ENCODE peak calls at places on chromosomes 6 and 20, in six cellular contexts. One of them, this sample, is unnamed.

GRCh38 chr6:147664092-147664491 is 155.6 kb downstream of the SAMD5 start:
- DNase-seq in OCI-LY7: no peak
- DNase-seq in mesothelial cell of epicardium: no peak
- DNase-seq in B cell: no peak
- DNase-seq in GM13977: no peak
- DNase-seq in colonic mucosa: no peak
- DNase-seq in this sample: no peak

GRCh38 chr6:28803337-28803709 is 120.5 kb downstream of the TRIM27 start:
- DNase-seq in OCI-LY7: no peak
- DNase-seq in mesothelial cell of epicardium: no peak
- DNase-seq in B cell: no peak
- DNase-seq in GM13977: no peak
- DNase-seq in colonic mucosa: no peak
- DNase-seq in this sample: no peak

GRCh38 chr6:142666599-142667185 is 278.3 kb downstream of the HIVEP2 start:
- DNase-seq in OCI-LY7: no peak
- DNase-seq in mesothelial cell of epicardium: no peak
- DNase-seq in B cell: no peak
- DNase-seq in GM13977: no peak
- DNase-seq in colonic mucosa: no peak
- DNase-seq in this sample: no peak

GRCh38 chr6:117078624-117079023 is 186.7 kb upstream of the VGLL2 start:
- DNase-seq in OCI-LY7: no peak
- DNase-seq in mesothelial cell of epicardium: no peak
- DNase-seq in B cell: no peak
- DNase-seq in GM13977: no peak
- DNase-seq in colonic mucosa: peak; percentile 45
- DNase-seq in this sample: no peak

GRCh38 chr20:8385247-8385646 is 253.2 kb downstream of the PLCB1 start:
- DNase-seq in OCI-LY7: peak; percentile 43
- DNase-seq in mesothelial cell of epicardium: no peak
- DNase-seq in B cell: no peak
- DNase-seq in GM13977: no peak
- DNase-seq in colonic mucosa: no peak
- DNase-seq in this sample: no peak

GRCh38 chr6:99143108-99143828 is 195.5 kb upstream of the FBXL4 start:
- DNase-seq in OCI-LY7: no peak
- DNase-seq in mesothelial cell of epicardium: no peak
- DNase-seq in B cell: no peak
- DNase-seq in GM13977: no peak
- DNase-seq in colonic mucosa: no peak
- DNase-seq in this sample: no peak

GRCh38 chr6:2222275-2222842 is 23.0 kb downstream of the GMDS start:
- DNase-seq in OCI-LY7: no peak
- DNase-seq in mesothelial cell of epicardium: no peak
- DNase-seq in B cell: no peak
- DNase-seq in GM13977: no peak
- DNase-seq in colonic mucosa: no peak
- DNase-seq in this sample: no peak

GRCh38 chr20:62274332-62275262 is 28.2 kb upstream of the ADRM1 start:
- DNase-seq in OCI-LY7: no peak
- DNase-seq in mesothelial cell of epicardium: no peak
- DNase-seq in B cell: peak; percentile 45
- DNase-seq in GM13977: no peak
- DNase-seq in colonic mucosa: no peak
- DNase-seq in this sample: no peak

GRCh38 chr20:31505903-31506302 is 8.3 kb upstream of the HM13 start:
- DNase-seq in OCI-LY7: no peak
- DNase-seq in mesothelial cell of epicardium: no peak
- DNase-seq in B cell: no peak
- DNase-seq in GM13977: no peak
- DNase-seq in colonic mucosa: no peak
- DNase-seq in this sample: no peak

GRCh38 chr6:160004419-160005160 is 35.7 kb downstream of the IGF2R start:
- DNase-seq in OCI-LY7: no peak
- DNase-seq in mesothelial cell of epicardium: no peak
- DNase-seq in B cell: no peak
- DNase-seq in GM13977: no peak
- DNase-seq in colonic mucosa: no peak
- DNase-seq in this sample: no peak

GRCh38 chr6:135624402-135625297 is 127.1 kb upstream of the AHI1 start:
- DNase-seq in OCI-LY7: no peak
- DNase-seq in mesothelial cell of epicardium: no peak
- DNase-seq in B cell: no peak
- DNase-seq in GM13977: no peak
- DNase-seq in colonic mucosa: no peak
- DNase-seq in this sample: no peak

GRCh38 chr6:99446076-99446475 is 21.0 kb upstream of the PNISR start:
- DNase-seq in OCI-LY7: no peak
- DNase-seq in mesothelial cell of epicardium: no peak
- DNase-seq in B cell: no peak
- DNase-seq in GM13977: no peak
- DNase-seq in colonic mucosa: no peak
- DNase-seq in this sample: no peak

GRCh38 chr6:38279423-38279822 is 360.3 kb downstream of the BTBD9 start:
- DNase-seq in OCI-LY7: no peak
- DNase-seq in mesothelial cell of epicardium: no peak
- DNase-seq in B cell: no peak
- DNase-seq in GM13977: no peak
- DNase-seq in colonic mucosa: no peak
- DNase-seq in this sample: no peak

GRCh38 chr6:45538636-45539035 is 160.9 kb upstream of the SUPT3H start:
- DNase-seq in OCI-LY7: no peak
- DNase-seq in mesothelial cell of epicardium: no peak
- DNase-seq in B cell: no peak
- DNase-seq in GM13977: no peak
- DNase-seq in colonic mucosa: no peak
- DNase-seq in this sample: no peak

GRCh38 chr6:43250992-43251373 is 7.7 kb downstream of the TTBK1 start:
- DNase-seq in OCI-LY7: no peak
- DNase-seq in mesothelial cell of epicardium: no peak
- DNase-seq in B cell: no peak
- DNase-seq in GM13977: no peak
- DNase-seq in colonic mucosa: peak; percentile 61
- DNase-seq in this sample: no peak

GRCh38 chr20:25496968-25497401 is 88.3 kb downstream of the NINL start:
- DNase-seq in OCI-LY7: no peak
- DNase-seq in mesothelial cell of epicardium: no peak
- DNase-seq in B cell: no peak
- DNase-seq in GM13977: no peak
- DNase-seq in colonic mucosa: no peak
- DNase-seq in this sample: no peak

GRCh38 chr6:144710207-144710606 is 425.1 kb downstream of the UTRN start:
- DNase-seq in OCI-LY7: no peak
- DNase-seq in mesothelial cell of epicardium: no peak
- DNase-seq in B cell: no peak
- DNase-seq in GM13977: no peak
- DNase-seq in colonic mucosa: no peak
- DNase-seq in this sample: no peak

GRCh38 chr6:25449774-25450173 is 170.6 kb downstream of the CARMIL1 start:
- DNase-seq in OCI-LY7: no peak
- DNase-seq in mesothelial cell of epicardium: no peak
- DNase-seq in B cell: no peak
- DNase-seq in GM13977: no peak
- DNase-seq in colonic mucosa: no peak
- DNase-seq in this sample: no peak

GRCh38 chr20:32386091-32386490 is 28.0 kb downstream of the ASXL1 start:
- DNase-seq in OCI-LY7: no peak
- DNase-seq in mesothelial cell of epicardium: no peak
- DNase-seq in B cell: no peak
- DNase-seq in GM13977: no peak
- DNase-seq in colonic mucosa: no peak
- DNase-seq in this sample: no peak

GRCh38 chr6:158028421-158028820 is 46.8 kb downstream of the SYNJ2 start:
- DNase-seq in OCI-LY7: no peak
- DNase-seq in mesothelial cell of epicardium: no peak
- DNase-seq in B cell: no peak
- DNase-seq in GM13977: no peak
- DNase-seq in colonic mucosa: no peak
- DNase-seq in this sample: no peak

GRCh38 chr6:153435787-153436186 is 304.7 kb upstream of the RGS17 start:
- DNase-seq in OCI-LY7: no peak
- DNase-seq in mesothelial cell of epicardium: no peak
- DNase-seq in B cell: no peak
- DNase-seq in GM13977: no peak
- DNase-seq in colonic mucosa: no peak
- DNase-seq in this sample: no peak

GRCh38 chr6:166932116-166932515 is 24.2 kb downstream of the RNASET2 start:
- DNase-seq in OCI-LY7: no peak
- DNase-seq in mesothelial cell of epicardium: no peak
- DNase-seq in B cell: no peak
- DNase-seq in GM13977: no peak
- DNase-seq in colonic mucosa: no peak
- DNase-seq in this sample: no peak

GRCh38 chr20:50848341-50848808 is 53.5 kb downstream of the BCAS4 start:
- DNase-seq in OCI-LY7: peak; percentile 45
- DNase-seq in mesothelial cell of epicardium: no peak
- DNase-seq in B cell: no peak
- DNase-seq in GM13977: no peak
- DNase-seq in colonic mucosa: no peak
- DNase-seq in this sample: no peak

GRCh38 chr6:68634503-68635411 is at the start of gene ADGRB3:
- DNase-seq in OCI-LY7: no peak
- DNase-seq in mesothelial cell of epicardium: peak; percentile 83
- DNase-seq in B cell: peak; percentile 35
- DNase-seq in GM13977: peak; percentile 77
- DNase-seq in colonic mucosa: peak; percentile 62
- DNase-seq in this sample: peak; percentile 58

GRCh38 chr20:10040070-10040970 is 5.5 kb downstream of the ANKEF1 start:
- DNase-seq in OCI-LY7: no peak
- DNase-seq in mesothelial cell of epicardium: no peak
- DNase-seq in B cell: no peak
- DNase-seq in GM13977: no peak
- DNase-seq in colonic mucosa: no peak
- DNase-seq in this sample: no peak

GRCh38 chr6:104754788-104755409 is 104.8 kb downstream of the HACE1 start:
- DNase-seq in OCI-LY7: no peak
- DNase-seq in mesothelial cell of epicardium: no peak
- DNase-seq in B cell: no peak
- DNase-seq in GM13977: no peak
- DNase-seq in colonic mucosa: no peak
- DNase-seq in this sample: no peak

GRCh38 chr6:90434096-90434495 is 137.5 kb upstream of the BACH2 start:
- DNase-seq in OCI-LY7: no peak
- DNase-seq in mesothelial cell of epicardium: no peak
- DNase-seq in B cell: no peak
- DNase-seq in GM13977: no peak
- DNase-seq in colonic mucosa: no peak
- DNase-seq in this sample: no peak
- TF ChIP-seq CTCF in OCI-LY7: no peak
- TF ChIP-seq CTCF in mesothelial cell of epicardium: no peak
- TF ChIP-seq CTCF in B cell: no peak
- TF ChIP-seq CTCF in GM13977: no peak
- TF ChIP-seq CTCF in colonic mucosa: no peak
- TF ChIP-seq CTCF in this sample: no peak

GRCh38 chr20:54193817-54194216 is 14.1 kb upstream of the PFDN4 start:
- DNase-seq in OCI-LY7: no peak
- DNase-seq in mesothelial cell of epicardium: no peak
- DNase-seq in B cell: no peak
- DNase-seq in GM13977: no peak
- DNase-seq in colonic mucosa: no peak
- DNase-seq in this sample: no peak

GRCh38 chr20:54194724-54195438 is 13.0 kb upstream of the PFDN4 start:
- DNase-seq in OCI-LY7: no peak
- DNase-seq in mesothelial cell of epicardium: no peak
- DNase-seq in B cell: no peak
- DNase-seq in GM13977: no peak
- DNase-seq in colonic mucosa: no peak
- DNase-seq in this sample: no peak

GRCh38 chr20:54199283-54199682 is 8.6 kb upstream of the PFDN4 start:
- DNase-seq in OCI-LY7: no peak
- DNase-seq in mesothelial cell of epicardium: no peak
- DNase-seq in B cell: no peak
- DNase-seq in GM13977: no peak
- DNase-seq in colonic mucosa: no peak
- DNase-seq in this sample: no peak

GRCh38 chr20:54197621-54198604 is 10.0 kb upstream of the PFDN4 start:
- DNase-seq in OCI-LY7: peak; percentile 21
- DNase-seq in mesothelial cell of epicardium: no peak
- DNase-seq in B cell: no peak
- DNase-seq in GM13977: no peak
- DNase-seq in colonic mucosa: no peak
- DNase-seq in this sample: no peak

GRCh38 chr20:54195483-54196472 is 12.1 kb upstream of the PFDN4 start:
- DNase-seq in OCI-LY7: peak; percentile 18
- DNase-seq in mesothelial cell of epicardium: no peak
- DNase-seq in B cell: no peak
- DNase-seq in GM13977: no peak
- DNase-seq in colonic mucosa: no peak
- DNase-seq in this sample: no peak
- TF ChIP-seq CTCF in OCI-LY7: no peak
- TF ChIP-seq CTCF in mesothelial cell of epicardium: no peak
- TF ChIP-seq CTCF in B cell: no peak
- TF ChIP-seq CTCF in GM13977: no peak
- TF ChIP-seq CTCF in colonic mucosa: no peak
- TF ChIP-seq CTCF in this sample: no peak

GRCh38 chr20:2022163-2022562 is 28.3 kb upstream of the PDYN start:
- DNase-seq in OCI-LY7: no peak
- DNase-seq in mesothelial cell of epicardium: no peak
- DNase-seq in B cell: no peak
- DNase-seq in GM13977: no peak
- DNase-seq in colonic mucosa: no peak
- DNase-seq in this sample: no peak

GRCh38 chr20:2026004-2026403 is 32.1 kb upstream of the PDYN start:
- DNase-seq in OCI-LY7: no peak
- DNase-seq in mesothelial cell of epicardium: no peak
- DNase-seq in B cell: no peak
- DNase-seq in GM13977: no peak
- DNase-seq in colonic mucosa: no peak
- DNase-seq in this sample: no peak

GRCh38 chr20:2026514-2026913 is 32.7 kb upstream of the PDYN start:
- DNase-seq in OCI-LY7: peak; percentile 8
- DNase-seq in mesothelial cell of epicardium: no peak
- DNase-seq in B cell: no peak
- DNase-seq in GM13977: no peak
- DNase-seq in colonic mucosa: no peak
- DNase-seq in this sample: no peak

DNA sequence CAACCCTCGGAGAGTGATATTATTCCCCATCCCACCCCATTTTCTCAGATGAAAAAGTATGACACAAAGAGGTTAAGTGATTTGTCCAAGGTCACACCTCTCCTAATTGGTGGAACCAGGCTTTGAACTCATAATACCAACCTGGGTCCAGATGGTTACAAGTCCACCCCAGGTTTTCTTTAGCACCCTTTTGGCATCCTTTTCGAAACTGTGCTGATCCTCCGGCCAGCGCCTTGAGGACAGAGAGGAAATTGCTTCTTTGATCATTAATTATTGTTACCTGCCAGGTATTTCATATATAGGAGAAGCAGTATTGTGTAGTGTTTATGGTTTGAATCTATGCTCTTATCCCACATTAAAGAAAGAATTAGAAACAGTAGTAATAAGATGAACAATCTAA is 29.3 kb upstream of the PDYN start:
- DNase-seq in OCI-LY7: no peak
- DNase-seq in mesothelial cell of epicardium: no peak
- DNase-seq in B cell: no peak
- DNase-seq in GM13977: no peak
- DNase-seq in colonic mucosa: no peak
- DNase-seq in this sample: no peak
- TF ChIP-seq CTCF in OCI-LY7: no peak
- TF ChIP-seq CTCF in mesothelial cell of epicardium: no peak
- TF ChIP-seq CTCF in B cell: no peak
- TF ChIP-seq CTCF in GM13977: no peak
- TF ChIP-seq CTCF in colonic mucosa: no peak
- TF ChIP-seq CTCF in this sample: no peak

GRCh38 chr6:113055086-113055485 is 708.0 kb downstream of the RFPL4B start:
- DNase-seq in OCI-LY7: no peak
- DNase-seq in mesothelial cell of epicardium: no peak
- DNase-seq in B cell: no peak
- DNase-seq in GM13977: no peak
- DNase-seq in colonic mucosa: no peak
- DNase-seq in this sample: no peak
- TF ChIP-seq CTCF in OCI-LY7: no peak
- TF ChIP-seq CTCF in mesothelial cell of epicardium: no peak
- TF ChIP-seq CTCF in B cell: no peak
- TF ChIP-seq CTCF in GM13977: no peak
- TF ChIP-seq CTCF in colonic mucosa: no peak
- TF ChIP-seq CTCF in this sample: no peak

This sample was measured in CD14-positive monocyte.